ENCODE peak calls at places on chromosomes 13 and 19, in ten cellular contexts. One of them, this sample, is unnamed.

GRCh38 chr13:81539643-81540150 is 1198.8 kb upstream of the SPRY2 start:
- DNase-seq in activated T-helper 9 cell treated with anti-CD3 and anti-CD28 coated beads, Interleukin-2, amount 50 U/mL, for 16 hours: no peak
- DNase-seq in activated B cell treated with CpG ODN at 0.5 μM for 24 hours: no peak
- DNase-seq in activated naive CD4-positive, alpha-beta T cell: no peak
- DNase-seq in Kasumi-1: no peak
- DNase-seq in mesothelial cell of epicardium: no peak
- DNase-seq in nephron progenitor cell: no peak
- DNase-seq in stimulated activated CD8-positive, alpha-beta memory T cell treated with anti-CD3 and anti-CD28 coated beads, Interleukin-15, amount 100 ng/mL, for 48 hours: no peak
- DNase-seq in KBM-7: no peak
- DNase-seq in frontal cortex: no peak
- DNase-seq in this sample: no peak

GRCh38 chr13:31767175-31767900 is 28.0 kb downstream of the RXFP2 start:
- DNase-seq in frontal cortex: no peak
- DNase-seq in stimulated activated CD8-positive, alpha-beta memory T cell treated with anti-CD3 and anti-CD28 coated beads, Interleukin-15, amount 100 ng/mL, for 48 hours: no peak
- DNase-seq in KBM-7: no peak
- DNase-seq in activated B cell treated with CpG ODN at 0.5 μM for 24 hours: no peak
- DNase-seq in Kasumi-1: no peak
- DNase-seq in nephron progenitor cell: no peak
- DNase-seq in activated naive CD4-positive, alpha-beta T cell: no peak
- DNase-seq in activated T-helper 9 cell treated with anti-CD3 and anti-CD28 coated beads, Interleukin-2, amount 50 U/mL, for 16 hours: no peak
- DNase-seq in mesothelial cell of epicardium: no peak
- DNase-seq in this sample: no peak

GRCh38 chr13:45361596-45362206 is 20.7 kb upstream of the TPT1 start:
- DNase-seq in KBM-7: no peak
- DNase-seq in mesothelial cell of epicardium: no peak
- DNase-seq in frontal cortex: no peak
- DNase-seq in activated T-helper 9 cell treated with anti-CD3 and anti-CD28 coated beads, Interleukin-2, amount 50 U/mL, for 16 hours: no peak
- DNase-seq in nephron progenitor cell: no peak
- DNase-seq in activated naive CD4-positive, alpha-beta T cell: no peak
- DNase-seq in Kasumi-1: no peak
- DNase-seq in stimulated activated CD8-positive, alpha-beta memory T cell treated with anti-CD3 and anti-CD28 coated beads, Interleukin-15, amount 100 ng/mL, for 48 hours: no peak
- DNase-seq in activated B cell treated with CpG ODN at 0.5 μM for 24 hours: no peak
- DNase-seq in this sample: no peak

GRCh38 chr13:25701304-25701703 is 329.5 kb downstream of the ATP8A2 start:
- DNase-seq in mesothelial cell of epicardium: no peak
- DNase-seq in KBM-7: no peak
- DNase-seq in activated B cell treated with CpG ODN at 0.5 μM for 24 hours: no peak
- DNase-seq in activated T-helper 9 cell treated with anti-CD3 and anti-CD28 coated beads, Interleukin-2, amount 50 U/mL, for 16 hours: no peak
- DNase-seq in activated naive CD4-positive, alpha-beta T cell: no peak
- DNase-seq in Kasumi-1: no peak
- DNase-seq in stimulated activated CD8-positive, alpha-beta memory T cell treated with anti-CD3 and anti-CD28 coated beads, Interleukin-15, amount 100 ng/mL, for 48 hours: no peak
- DNase-seq in nephron progenitor cell: no peak
- DNase-seq in frontal cortex: no peak
- DNase-seq in this sample: no peak

GRCh38 chr19:33426621-33427475 is 53.3 kb downstream of the CEBPG start:
- DNase-seq in KBM-7: no peak
- DNase-seq in activated T-helper 9 cell treated with anti-CD3 and anti-CD28 coated beads, Interleukin-2, amount 50 U/mL, for 16 hours: no peak
- DNase-seq in nephron progenitor cell: peak
- DNase-seq in mesothelial cell of epicardium: no peak
- DNase-seq in Kasumi-1: no peak
- DNase-seq in activated naive CD4-positive, alpha-beta T cell: no peak
- DNase-seq in stimulated activated CD8-positive, alpha-beta memory T cell treated with anti-CD3 and anti-CD28 coated beads, Interleukin-15, amount 100 ng/mL, for 48 hours: no peak
- DNase-seq in activated B cell treated with CpG ODN at 0.5 μM for 24 hours: no peak
- DNase-seq in frontal cortex: no peak
- DNase-seq in this sample: no peak

GRCh38 chr19:5547881-5548280 is 19.9 kb downstream of the TINCR start:
- DNase-seq in stimulated activated CD8-positive, alpha-beta memory T cell treated with anti-CD3 and anti-CD28 coated beads, Interleukin-15, amount 100 ng/mL, for 48 hours: no peak
- DNase-seq in activated naive CD4-positive, alpha-beta T cell: no peak
- DNase-seq in mesothelial cell of epicardium: no peak
- DNase-seq in activated B cell treated with CpG ODN at 0.5 μM for 24 hours: no peak
- DNase-seq in KBM-7: peak
- DNase-seq in Kasumi-1: peak
- DNase-seq in activated T-helper 9 cell treated with anti-CD3 and anti-CD28 coated beads, Interleukin-2, amount 50 U/mL, for 16 hours: no peak
- DNase-seq in nephron progenitor cell: no peak
- DNase-seq in frontal cortex: no peak
- DNase-seq in this sample: no peak

GRCh38 chr13:66519259-66519658 is 710.9 kb downstream of the PCDH9 start:
- DNase-seq in KBM-7: no peak
- DNase-seq in frontal cortex: no peak
- DNase-seq in stimulated activated CD8-positive, alpha-beta memory T cell treated with anti-CD3 and anti-CD28 coated beads, Interleukin-15, amount 100 ng/mL, for 48 hours: no peak
- DNase-seq in nephron progenitor cell: no peak
- DNase-seq in mesothelial cell of epicardium: no peak
- DNase-seq in Kasumi-1: no peak
- DNase-seq in activated naive CD4-positive, alpha-beta T cell: no peak
- DNase-seq in activated B cell treated with CpG ODN at 0.5 μM for 24 hours: no peak
- DNase-seq in activated T-helper 9 cell treated with anti-CD3 and anti-CD28 coated beads, Interleukin-2, amount 50 U/mL, for 16 hours: no peak
- DNase-seq in this sample: no peak

GRCh38 chr19:33295621-33296472 is 6.5 kb downstream of the CEBPA start:
- DNase-seq in stimulated activated CD8-positive, alpha-beta memory T cell treated with anti-CD3 and anti-CD28 coated beads, Interleukin-15, amount 100 ng/mL, for 48 hours: no peak
- DNase-seq in activated naive CD4-positive, alpha-beta T cell: no peak
- DNase-seq in Kasumi-1: no peak
- DNase-seq in nephron progenitor cell: no peak
- DNase-seq in activated T-helper 9 cell treated with anti-CD3 and anti-CD28 coated beads, Interleukin-2, amount 50 U/mL, for 16 hours: no peak
- DNase-seq in frontal cortex: no peak
- DNase-seq in mesothelial cell of epicardium: no peak
- DNase-seq in activated B cell treated with CpG ODN at 0.5 μM for 24 hours: no peak
- DNase-seq in KBM-7: no peak
- DNase-seq in this sample: no peak

GRCh38 chr13:77443511-77443910 is 92.0 kb upstream of the SCEL start:
- DNase-seq in activated B cell treated with CpG ODN at 0.5 μM for 24 hours: no peak
- DNase-seq in stimulated activated CD8-positive, alpha-beta memory T cell treated with anti-CD3 and anti-CD28 coated beads, Interleukin-15, amount 100 ng/mL, for 48 hours: no peak
- DNase-seq in activated naive CD4-positive, alpha-beta T cell: no peak
- DNase-seq in frontal cortex: no peak
- DNase-seq in mesothelial cell of epicardium: no peak
- DNase-seq in nephron progenitor cell: no peak
- DNase-seq in KBM-7: no peak
- DNase-seq in Kasumi-1: no peak
- DNase-seq in activated T-helper 9 cell treated with anti-CD3 and anti-CD28 coated beads, Interleukin-2, amount 50 U/mL, for 16 hours: no peak
- DNase-seq in this sample: no peak

GRCh38 chr13:103517066-103517767 is 451.0 kb upstream of the SLC10A2 start:
- DNase-seq in activated B cell treated with CpG ODN at 0.5 μM for 24 hours: no peak
- DNase-seq in frontal cortex: no peak
- DNase-seq in activated T-helper 9 cell treated with anti-CD3 and anti-CD28 coated beads, Interleukin-2, amount 50 U/mL, for 16 hours: no peak
- DNase-seq in nephron progenitor cell: no peak
- DNase-seq in mesothelial cell of epicardium: no peak
- DNase-seq in stimulated activated CD8-positive, alpha-beta memory T cell treated with anti-CD3 and anti-CD28 coated beads, Interleukin-15, amount 100 ng/mL, for 48 hours: no peak
- DNase-seq in Kasumi-1: no peak
- DNase-seq in activated naive CD4-positive, alpha-beta T cell: no peak
- DNase-seq in KBM-7: no peak
- DNase-seq in this sample: no peak

GRCh38 chr13:72126424-72126823 is 259.4 kb upstream of the DACH1 start:
- DNase-seq in stimulated activated CD8-positive, alpha-beta memory T cell treated with anti-CD3 and anti-CD28 coated beads, Interleukin-15, amount 100 ng/mL, for 48 hours: no peak
- DNase-seq in nephron progenitor cell: no peak
- DNase-seq in Kasumi-1: no peak
- DNase-seq in KBM-7: no peak
- DNase-seq in activated T-helper 9 cell treated with anti-CD3 and anti-CD28 coated beads, Interleukin-2, amount 50 U/mL, for 16 hours: no peak
- DNase-seq in frontal cortex: no peak
- DNase-seq in mesothelial cell of epicardium: no peak
- DNase-seq in activated naive CD4-positive, alpha-beta T cell: no peak
- DNase-seq in activated B cell treated with CpG ODN at 0.5 μM for 24 hours: no peak
- DNase-seq in this sample: no peak

GRCh38 chr13:71858647-71859046 is 8.4 kb downstream of the DACH1 start:
- DNase-seq in frontal cortex: no peak
- DNase-seq in activated B cell treated with CpG ODN at 0.5 μM for 24 hours: no peak
- DNase-seq in stimulated activated CD8-positive, alpha-beta memory T cell treated with anti-CD3 and anti-CD28 coated beads, Interleukin-15, amount 100 ng/mL, for 48 hours: no peak
- DNase-seq in Kasumi-1: no peak
- DNase-seq in nephron progenitor cell: no peak
- DNase-seq in KBM-7: no peak
- DNase-seq in activated naive CD4-positive, alpha-beta T cell: no peak
- DNase-seq in activated T-helper 9 cell treated with anti-CD3 and anti-CD28 coated beads, Interleukin-2, amount 50 U/mL, for 16 hours: no peak
- DNase-seq in mesothelial cell of epicardium: no peak
- DNase-seq in this sample: no peak

GRCh38 chr13:37648604-37649003 is 50.0 kb upstream of the POSTN start:
- DNase-seq in activated T-helper 9 cell treated with anti-CD3 and anti-CD28 coated beads, Interleukin-2, amount 50 U/mL, for 16 hours: no peak
- DNase-seq in activated naive CD4-positive, alpha-beta T cell: no peak
- DNase-seq in frontal cortex: no peak
- DNase-seq in activated B cell treated with CpG ODN at 0.5 μM for 24 hours: no peak
- DNase-seq in nephron progenitor cell: no peak
- DNase-seq in KBM-7: no peak
- DNase-seq in stimulated activated CD8-positive, alpha-beta memory T cell treated with anti-CD3 and anti-CD28 coated beads, Interleukin-15, amount 100 ng/mL, for 48 hours: no peak
- DNase-seq in Kasumi-1: no peak
- DNase-seq in mesothelial cell of epicardium: no peak
- DNase-seq in this sample: no peak

GRCh38 chr13:110331362-110331761 is 24.3 kb downstream of the COL4A2 start:
- DNase-seq in activated B cell treated with CpG ODN at 0.5 μM for 24 hours: no peak
- DNase-seq in activated naive CD4-positive, alpha-beta T cell: no peak
- DNase-seq in KBM-7: no peak
- DNase-seq in frontal cortex: no peak
- DNase-seq in stimulated activated CD8-positive, alpha-beta memory T cell treated with anti-CD3 and anti-CD28 coated beads, Interleukin-15, amount 100 ng/mL, for 48 hours: no peak
- DNase-seq in nephron progenitor cell: no peak
- DNase-seq in mesothelial cell of epicardium: no peak
- DNase-seq in activated T-helper 9 cell treated with anti-CD3 and anti-CD28 coated beads, Interleukin-2, amount 50 U/mL, for 16 hours: no peak
- DNase-seq in Kasumi-1: no peak
- DNase-seq in this sample: no peak

GRCh38 chr19:16920816-16921529 is 32.2 kb downstream of the F2RL3 start:
- DNase-seq in mesothelial cell of epicardium: no peak
- DNase-seq in activated B cell treated with CpG ODN at 0.5 μM for 24 hours: no peak
- DNase-seq in activated naive CD4-positive, alpha-beta T cell: no peak
- DNase-seq in Kasumi-1: no peak
- DNase-seq in stimulated activated CD8-positive, alpha-beta memory T cell treated with anti-CD3 and anti-CD28 coated beads, Interleukin-15, amount 100 ng/mL, for 48 hours: no peak
- DNase-seq in KBM-7: no peak
- DNase-seq in activated T-helper 9 cell treated with anti-CD3 and anti-CD28 coated beads, Interleukin-2, amount 50 U/mL, for 16 hours: no peak
- DNase-seq in frontal cortex: no peak
- DNase-seq in nephron progenitor cell: no peak
- DNase-seq in this sample: no peak

GRCh38 chr13:98068511-98068910 is 74.4 kb upstream of the FARP1 start:
- DNase-seq in nephron progenitor cell: no peak
- DNase-seq in KBM-7: no peak
- DNase-seq in mesothelial cell of epicardium: no peak
- DNase-seq in activated T-helper 9 cell treated with anti-CD3 and anti-CD28 coated beads, Interleukin-2, amount 50 U/mL, for 16 hours: no peak
- DNase-seq in stimulated activated CD8-positive, alpha-beta memory T cell treated with anti-CD3 and anti-CD28 coated beads, Interleukin-15, amount 100 ng/mL, for 48 hours: no peak
- DNase-seq in activated naive CD4-positive, alpha-beta T cell: no peak
- DNase-seq in Kasumi-1: no peak
- DNase-seq in frontal cortex: no peak
- DNase-seq in activated B cell treated with CpG ODN at 0.5 μM for 24 hours: no peak
- DNase-seq in this sample: no peak

GRCh38 chr13:91576590-91576989 is 178.2 kb downstream of the GPC5 start:
- DNase-seq in activated B cell treated with CpG ODN at 0.5 μM for 24 hours: no peak
- DNase-seq in activated T-helper 9 cell treated with anti-CD3 and anti-CD28 coated beads, Interleukin-2, amount 50 U/mL, for 16 hours: no peak
- DNase-seq in Kasumi-1: no peak
- DNase-seq in nephron progenitor cell: peak
- DNase-seq in KBM-7: peak
- DNase-seq in stimulated activated CD8-positive, alpha-beta memory T cell treated with anti-CD3 and anti-CD28 coated beads, Interleukin-15, amount 100 ng/mL, for 48 hours: no peak
- DNase-seq in activated naive CD4-positive, alpha-beta T cell: no peak
- DNase-seq in mesothelial cell of epicardium: no peak
- DNase-seq in frontal cortex: no peak
- DNase-seq in this sample: no peak

GRCh38 chr19:478236-478888 is 17.5 kb upstream of the SHC2 start:
- DNase-seq in KBM-7: no peak
- DNase-seq in activated naive CD4-positive, alpha-beta T cell: no peak
- DNase-seq in frontal cortex: peak
- DNase-seq in mesothelial cell of epicardium: no peak
- DNase-seq in nephron progenitor cell: no peak
- DNase-seq in Kasumi-1: no peak
- DNase-seq in activated T-helper 9 cell treated with anti-CD3 and anti-CD28 coated beads, Interleukin-2, amount 50 U/mL, for 16 hours: no peak
- DNase-seq in stimulated activated CD8-positive, alpha-beta memory T cell treated with anti-CD3 and anti-CD28 coated beads, Interleukin-15, amount 100 ng/mL, for 48 hours: no peak
- DNase-seq in activated B cell treated with CpG ODN at 0.5 μM for 24 hours: no peak
- DNase-seq in this sample: no peak

GRCh38 chr19:48717059-48717395 is 2.5 kb downstream of the MAMSTR start:
- DNase-seq in KBM-7: no peak
- DNase-seq in stimulated activated CD8-positive, alpha-beta memory T cell treated with anti-CD3 and anti-CD28 coated beads, Interleukin-15, amount 100 ng/mL, for 48 hours: no peak
- DNase-seq in mesothelial cell of epicardium: no peak
- DNase-seq in activated naive CD4-positive, alpha-beta T cell: no peak
- DNase-seq in activated T-helper 9 cell treated with anti-CD3 and anti-CD28 coated beads, Interleukin-2, amount 50 U/mL, for 16 hours: no peak
- DNase-seq in frontal cortex: no peak
- DNase-seq in Kasumi-1: no peak
- DNase-seq in activated B cell treated with CpG ODN at 0.5 μM for 24 hours: no peak
- DNase-seq in nephron progenitor cell: no peak
- DNase-seq in this sample: no peak

GRCh38 chr19:15702590-15702930 is 25.3 kb upstream of the OR10H2 start:
- DNase-seq in activated B cell treated with CpG ODN at 0.5 μM for 24 hours: no peak
- DNase-seq in activated naive CD4-positive, alpha-beta T cell: no peak
- DNase-seq in stimulated activated CD8-positive, alpha-beta memory T cell treated with anti-CD3 and anti-CD28 coated beads, Interleukin-15, amount 100 ng/mL, for 48 hours: no peak
- DNase-seq in activated T-helper 9 cell treated with anti-CD3 and anti-CD28 coated beads, Interleukin-2, amount 50 U/mL, for 16 hours: no peak
- DNase-seq in Kasumi-1: peak
- DNase-seq in mesothelial cell of epicardium: no peak
- DNase-seq in KBM-7: peak
- DNase-seq in nephron progenitor cell: no peak
- DNase-seq in frontal cortex: no peak
- DNase-seq in this sample: no peak

GRCh38 chr19:11382898-11383705 is 1.0 kb downstream of the EPOR start:
- DNase-seq in activated naive CD4-positive, alpha-beta T cell: peak
- DNase-seq in KBM-7: peak
- DNase-seq in activated B cell treated with CpG ODN at 0.5 μM for 24 hours: peak
- DNase-seq in nephron progenitor cell: peak
- DNase-seq in stimulated activated CD8-positive, alpha-beta memory T cell treated with anti-CD3 and anti-CD28 coated beads, Interleukin-15, amount 100 ng/mL, for 48 hours: peak
- DNase-seq in activated T-helper 9 cell treated with anti-CD3 and anti-CD28 coated beads, Interleukin-2, amount 50 U/mL, for 16 hours: no peak
- DNase-seq in frontal cortex: no peak
- DNase-seq in mesothelial cell of epicardium: no peak
- DNase-seq in Kasumi-1: peak
- DNase-seq in this sample: no peak